ENCODE peak calls at places on chromosomes 13 and 19, in four cellular contexts. Z is Peyer's patch, P is pancreas, G is transverse colon. M is an unnamed sample.

GRCh38 chr13:25732146-25732865 is 319.5 kb downstream of the SHISA2 start:
- DNase-seq in Z (no peak), P (no peak), G (no peak), M (no peak)

GRCh38 chr19:11256189-11256588 is 6.1 kb downstream of the DOCK6 start:
- DNase-seq in Z (no peak), P (no peak), G (no peak), M (no peak)

GRCh38 chr13:113219311-113219940 is 10.0 kb downstream of the CUL4A start:
- DNase-seq in Z (no peak), P (no peak), G (no peak), M (no peak)

GRCh38 chr13:30711837-30712236 is 23.5 kb upstream of the ALOX5AP start:
- DNase-seq in Z (no peak), P (no peak), G (no peak), M (no peak)

GRCh38 chr13:77543711-77544110 is 8.2 kb downstream of the SCEL start:
- DNase-seq in Z (no peak), P (no peak), G (no peak), M (no peak)

GRCh38 chr13:111658150-111659100 is 338.0 kb downstream of the TEX29 start:
- DNase-seq in Z (no peak), P (no peak), G (no peak), M (no peak)

GRCh38 chr19:29771708-29772415 is 39.9 kb upstream of the CCNE1 start:
- DNase-seq in Z (peak; percentile 59), P (peak; percentile 85), G (peak; percentile 48), M (peak; percentile 20)

GRCh38 chr19:50858896-50859295 is 4.2 kb downstream of the KLK3 start:
- DNase-seq in Z (peak; percentile 58), P (peak; percentile 52), G (peak; percentile 58), M (no peak)

GRCh38 chr13:28819046-28819747 is 942 bp upstream of the MTUS2 start:
- DNase-seq in Z (no peak), P (peak; percentile 39), G (no peak), M (no peak)

DNA sequence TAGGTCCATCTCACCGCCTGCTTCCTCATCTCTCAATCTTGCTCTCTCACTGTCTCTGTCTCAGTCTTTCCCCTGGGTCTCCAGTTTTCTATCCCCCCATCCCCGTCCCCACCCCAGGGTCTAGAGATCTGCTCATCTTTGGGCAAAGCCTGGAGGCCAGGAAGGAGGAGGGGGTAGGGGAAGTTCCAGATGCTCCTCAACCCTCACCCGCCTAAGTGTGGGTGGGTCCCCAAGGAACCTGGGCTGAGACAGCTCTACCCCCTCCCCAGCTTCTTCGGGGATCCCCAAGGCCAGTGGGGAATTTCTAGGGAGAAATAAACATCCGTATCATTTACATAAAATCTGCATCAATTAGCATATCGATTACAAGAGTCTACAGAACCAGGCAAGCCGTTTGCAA is 31.8 kb upstream of the SEMA6B start:
- DNase-seq in Z (no peak), P (no peak), G (no peak), M (no peak)
- H3K4me3 ChIP-seq in Z (no peak overlapping the region), P (no peak overlapping the region), G (no peak overlapping the region), M (no peak overlapping the region)

DNA sequence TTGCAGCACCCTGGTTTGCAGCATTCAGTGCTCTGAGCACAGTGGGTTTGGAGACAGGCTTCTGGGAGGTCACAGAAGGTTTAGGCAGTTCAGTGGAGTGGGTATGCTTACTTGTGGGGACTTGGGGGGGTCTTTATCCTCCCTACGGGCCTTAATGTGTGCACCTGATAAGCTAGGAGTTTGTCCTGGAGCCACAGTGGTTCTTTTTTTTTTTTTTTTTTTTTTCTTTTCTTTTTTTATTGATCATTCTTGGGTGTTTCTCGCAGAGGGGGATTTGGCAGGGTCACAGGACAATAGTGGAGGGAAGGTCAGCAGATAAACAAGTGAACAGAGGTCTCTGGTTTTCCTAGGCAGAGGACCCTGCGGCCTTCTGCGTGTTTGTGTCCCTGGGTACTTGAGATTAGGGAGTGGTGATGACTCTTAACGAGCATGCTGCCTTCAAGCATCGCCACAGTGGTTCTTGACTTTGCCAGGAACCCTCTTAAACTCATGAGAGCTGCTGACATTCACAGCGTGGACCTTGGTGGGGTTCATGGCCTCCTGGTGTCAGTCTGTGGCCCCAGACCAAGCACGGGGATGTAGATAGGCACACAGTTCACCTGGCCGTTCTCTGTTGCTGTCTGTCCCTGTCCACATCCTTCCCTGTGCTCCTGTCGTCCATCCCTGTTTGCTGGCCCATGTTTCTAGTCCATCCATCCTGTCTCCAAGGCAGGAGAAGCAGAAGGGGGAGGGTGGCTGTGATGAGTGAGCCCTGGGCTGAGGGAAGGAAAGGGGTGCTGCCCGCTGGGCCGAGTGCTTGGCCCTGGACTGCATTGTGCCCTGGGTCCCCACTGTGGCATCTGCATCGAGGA is 2.7 kb downstream of the EGLN2 start:
- DNase-seq in Z (no peak), P (no peak), G (no peak), M (no peak)
- H3K4me1 ChIP-seq in Z (peaks cover 76% of the 10 kb centered on the region), P (peaks cover 64% of the 10 kb centered on the region), G (peaks cover 72% of the 10 kb centered on the region), M (peaks cover 79% of the 10 kb centered on the region)

GRCh38 chr13:109782066-109782822 is 4.1 kb downstream of the IRS2 start:
- DNase-seq in Z (no peak), P (peak; percentile 76), G (no peak), M (no peak)
- H3K4me3 ChIP-seq in Z (no peak overlapping the region), P (no peak overlapping the region), G (peak overlapping the region; percentile 26), M (no peak overlapping the region)

DNA sequence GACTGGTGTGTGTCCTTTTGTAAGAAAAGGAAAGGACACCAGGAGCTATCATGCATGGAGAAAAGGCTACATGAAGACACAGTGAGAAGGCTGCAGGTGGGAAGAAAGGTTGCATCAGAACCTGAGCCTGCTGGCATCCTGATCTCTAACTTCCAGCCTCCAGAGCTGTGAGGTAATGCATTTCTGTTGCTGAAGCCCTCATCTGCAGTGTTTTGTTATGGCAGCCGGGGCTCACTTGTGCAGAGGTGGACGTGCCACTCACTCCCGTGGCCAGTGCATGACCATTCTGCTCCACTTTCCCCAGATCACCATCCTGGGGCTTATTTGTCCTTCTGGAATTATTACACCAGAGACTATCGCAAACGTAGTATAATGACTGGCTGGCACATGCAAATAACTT is 155.3 kb downstream of the IRS2 start:
- DNase-seq in Z (no peak), P (no peak), G (no peak), M (no peak)
- H3K4me1 ChIP-seq in Z (no peaks in the 10 kb centered on the region), P (no peaks in the 10 kb centered on the region), G (no peaks in the 10 kb centered on the region), M (no peaks in the 10 kb centered on the region)

GRCh38 chr19:843180-843835 is 2.5 kb downstream of the PRTN3 start:
- DNase-seq in Z (no peak), P (no peak), G (no peak), M (no peak)
- H3K4me3 ChIP-seq in Z (no peak overlapping the region), P (no peak overlapping the region), G (no peak overlapping the region), M (no peak overlapping the region)